ENCODE peak calls at places on chromosomes 2 and 18, in nine cellular contexts. One of them, this sample, is unnamed.
A peak's percentile ranks its signal among the peaks of the same experiment; 100 is the strongest.

GRCh38 chr18:67302043-67302442 is 214.5 kb downstream of the DSEL start:
- DNase-seq in skeletal muscle cell: no peak
- DNase-seq in HT1080: peak; percentile 6
- DNase-seq in T-helper 9 cell: no peak
- DNase-seq in GM23248: peak; percentile 49
- DNase-seq in NT2/D1: no peak
- DNase-seq in GM13977: no peak
- DNase-seq in RKO: no peak
- DNase-seq in DMS 273 treated with DMSO at 0.1 percent for 48 hours: no peak
- DNase-seq in this sample: no peak

GRCh38 chr2:65316072-65316471 is 88.4 kb downstream of the ACTR2 start:
- DNase-seq in skeletal muscle cell: peak; percentile 51
- DNase-seq in HT1080: no peak
- DNase-seq in T-helper 9 cell: no peak
- DNase-seq in GM23248: peak; percentile 76
- DNase-seq in NT2/D1: no peak
- DNase-seq in GM13977: no peak
- DNase-seq in RKO: no peak
- DNase-seq in DMS 273 treated with DMSO at 0.1 percent for 48 hours: no peak
- DNase-seq in this sample: no peak

GRCh38 chr2:85529809-85530208 is 9.2 kb upstream of the MAT2A start:
- DNase-seq in skeletal muscle cell: no peak
- DNase-seq in HT1080: no peak
- DNase-seq in T-helper 9 cell: no peak
- DNase-seq in GM23248: no peak
- DNase-seq in NT2/D1: no peak
- DNase-seq in GM13977: no peak
- DNase-seq in RKO: no peak
- DNase-seq in DMS 273 treated with DMSO at 0.1 percent for 48 hours: no peak
- DNase-seq in this sample: no peak

GRCh38 chr2:160010361-160011145 is 51.9 kb downstream of the PLA2R1 start:
- DNase-seq in skeletal muscle cell: no peak
- DNase-seq in HT1080: no peak
- DNase-seq in T-helper 9 cell: no peak
- DNase-seq in GM23248: peak; percentile 35
- DNase-seq in NT2/D1: no peak
- DNase-seq in GM13977: no peak
- DNase-seq in RKO: no peak
- DNase-seq in DMS 273 treated with DMSO at 0.1 percent for 48 hours: peak; percentile 4
- DNase-seq in this sample: no peak

GRCh38 chr2:168851674-168852320 is 38.4 kb downstream of the SPC25 start:
- DNase-seq in skeletal muscle cell: peak; percentile 57
- DNase-seq in HT1080: peak; percentile 91
- DNase-seq in T-helper 9 cell: no peak
- DNase-seq in GM23248: peak; percentile 65
- DNase-seq in NT2/D1: no peak
- DNase-seq in GM13977: no peak
- DNase-seq in RKO: peak; percentile 27
- DNase-seq in DMS 273 treated with DMSO at 0.1 percent for 48 hours: peak; percentile 6
- DNase-seq in this sample: no peak

GRCh38 chr18:63317982-63318881 is 1.3 kb downstream of the BCL2 start:
- DNase-seq in skeletal muscle cell: no peak
- DNase-seq in HT1080: no peak
- DNase-seq in T-helper 9 cell: peak; percentile 75
- DNase-seq in GM23248: peak; percentile 47
- DNase-seq in NT2/D1: peak; percentile 32
- DNase-seq in GM13977: peak; percentile 79
- DNase-seq in RKO: no peak
- DNase-seq in DMS 273 treated with DMSO at 0.1 percent for 48 hours: no peak
- DNase-seq in this sample: peak; percentile 86

GRCh38 chr18:79510731-79511141 is 115.0 kb downstream of the NFATC1 start:
- DNase-seq in skeletal muscle cell: no peak
- DNase-seq in HT1080: no peak
- DNase-seq in T-helper 9 cell: no peak
- DNase-seq in GM23248: no peak
- DNase-seq in NT2/D1: no peak
- DNase-seq in GM13977: no peak
- DNase-seq in RKO: no peak
- DNase-seq in DMS 273 treated with DMSO at 0.1 percent for 48 hours: no peak
- DNase-seq in this sample: peak; percentile 0

GRCh38 chr2:230335461-230335863 is 8.5 kb downstream of the SP140L start:
- DNase-seq in skeletal muscle cell: no peak
- DNase-seq in HT1080: no peak
- DNase-seq in T-helper 9 cell: no peak
- DNase-seq in GM23248: no peak
- DNase-seq in NT2/D1: no peak
- DNase-seq in GM13977: no peak
- DNase-seq in RKO: no peak
- DNase-seq in DMS 273 treated with DMSO at 0.1 percent for 48 hours: no peak
- DNase-seq in this sample: no peak

GRCh38 chr2:27664245-27664574 is 521 bp downstream of the SLC4A1AP start:
- DNase-seq in skeletal muscle cell: no peak
- DNase-seq in HT1080: no peak
- DNase-seq in T-helper 9 cell: no peak
- DNase-seq in GM23248: no peak
- DNase-seq in NT2/D1: no peak
- DNase-seq in GM13977: peak; percentile 17
- DNase-seq in RKO: peak; percentile 28
- DNase-seq in DMS 273 treated with DMSO at 0.1 percent for 48 hours: no peak
- DNase-seq in this sample: no peak

GRCh38 chr18:27042177-27042576 is 142.9 kb downstream of the CHST9 start:
- DNase-seq in skeletal muscle cell: no peak
- DNase-seq in HT1080: no peak
- DNase-seq in T-helper 9 cell: no peak
- DNase-seq in GM23248: no peak
- DNase-seq in NT2/D1: no peak
- DNase-seq in GM13977: no peak
- DNase-seq in RKO: no peak
- DNase-seq in DMS 273 treated with DMSO at 0.1 percent for 48 hours: no peak
- DNase-seq in this sample: no peak

GRCh38 chr2:39730685-39731302 is 48.3 kb downstream of the THUMPD2 start:
- DNase-seq in skeletal muscle cell: no peak
- DNase-seq in HT1080: peak; percentile 24
- DNase-seq in T-helper 9 cell: no peak
- DNase-seq in GM23248: peak; percentile 52
- DNase-seq in NT2/D1: peak; percentile 23
- DNase-seq in GM13977: peak; percentile 14
- DNase-seq in RKO: peak; percentile 38
- DNase-seq in DMS 273 treated with DMSO at 0.1 percent for 48 hours: peak; percentile 48
- DNase-seq in this sample: no peak

GRCh38 chr2:171703574-171704347 is 16.5 kb downstream of the DYNC1I2 start:
- DNase-seq in skeletal muscle cell: no peak
- DNase-seq in HT1080: peak; percentile 18
- DNase-seq in T-helper 9 cell: no peak
- DNase-seq in GM23248: peak; percentile 71
- DNase-seq in NT2/D1: peak; percentile 16
- DNase-seq in GM13977: peak; percentile 27
- DNase-seq in RKO: peak; percentile 44
- DNase-seq in DMS 273 treated with DMSO at 0.1 percent for 48 hours: peak; percentile 19
- DNase-seq in this sample: no peak

GRCh38 chr2:190717764-190718651 is 69.1 kb downstream of the NAB1 start:
- DNase-seq in skeletal muscle cell: no peak
- DNase-seq in HT1080: no peak
- DNase-seq in T-helper 9 cell: no peak
- DNase-seq in GM23248: no peak
- DNase-seq in NT2/D1: no peak
- DNase-seq in GM13977: no peak
- DNase-seq in RKO: no peak
- DNase-seq in DMS 273 treated with DMSO at 0.1 percent for 48 hours: peak; percentile 39
- DNase-seq in this sample: no peak

GRCh38 chr2:191675807-191676667 is 1.9 kb upstream of the NABP1 start:
- DNase-seq in skeletal muscle cell: no peak
- DNase-seq in HT1080: peak; percentile 41
- DNase-seq in T-helper 9 cell: peak; percentile 23
- DNase-seq in GM23248: no peak
- DNase-seq in NT2/D1: no peak
- DNase-seq in GM13977: peak; percentile 54
- DNase-seq in RKO: no peak
- DNase-seq in DMS 273 treated with DMSO at 0.1 percent for 48 hours: no peak
- DNase-seq in this sample: peak; percentile 58